ENCODE peak calls at places on chromosomes 7 and 10, in six cellular contexts. A, S, J, L, I and T are unnamed samples.

GRCh38 chr7:108455833-108456677 is at the start of gene NRCAM:
- DNase-seq in I (peak; percentile 59), J (peak; percentile 15), A (peak; percentile 26), S (no peak), L (no peak), T (no peak)

GRCh38 chr10:5509691-5510090 is 10.3 kb upstream of the CALML5 start:
- DNase-seq in S (no peak), A (no peak), L (no peak), I (no peak), J (no peak), T (no peak)

GRCh38 chr10:18216482-18216881 is 76.3 kb downstream of the CACNB2 start:
- DNase-seq in I (peak; percentile 62), A (no peak), S (no peak), L (no peak), J (no peak), T (no peak)

GRCh38 chr10:49144021-49144720 is 10.3 kb upstream of the FAM170B start:
- DNase-seq in A (no peak), S (peak; percentile 74), I (peak; percentile 61), J (no peak), L (no peak), T (peak; percentile 15)

GRCh38 chr10:9545073-9545472 is 1472.6 kb upstream of the CELF2 start:
- DNase-seq in A (no peak), L (no peak), I (no peak), J (no peak), S (no peak), T (no peak)

GRCh38 chr10:43939939-43940810 is 291.5 kb upstream of the ZNF32 start:
- DNase-seq in L (no peak), A (no peak), S (peak; percentile 2), J (no peak), I (no peak), T (no peak)

GRCh38 chr7:143415696-143416095 is 7.0 kb upstream of the EPHA1 start:
- DNase-seq in L (no peak), I (peak; percentile 47), S (no peak), A (no peak), J (no peak), T (no peak)

GRCh38 chr7:87046456-87046855 is 13.0 kb downstream of the ELAPOR2 start:
- DNase-seq in L (no peak), I (no peak), A (no peak), J (no peak), S (no peak), T (no peak)

GRCh38 chr7:16817536-16817935 is 12.7 kb upstream of the AGR2 start:
- DNase-seq in A (no peak), L (no peak), J (no peak), I (peak; percentile 70), S (no peak), T (no peak)

GRCh38 chr7:100423315-100423714 is 5.2 kb downstream of the ZCWPW1 start:
- DNase-seq in J (no peak), A (no peak), I (no peak), S (no peak), L (no peak), T (no peak)

GRCh38 chr7:100418930-100419659 is 9.4 kb downstream of the ZCWPW1 start:
- DNase-seq in A (no peak), S (no peak), I (no peak), L (no peak), J (no peak), T (no peak)

GRCh38 chr7:100425347-100425746 is 3.2 kb downstream of the ZCWPW1 start:
- DNase-seq in J (no peak), S (no peak), I (no peak), L (no peak), A (no peak), T (no peak)

GRCh38 chr7:100415448-100415847 is 13.1 kb downstream of the ZCWPW1 start:
- DNase-seq in I (no peak), L (no peak), S (no peak), J (no peak), A (no peak), T (no peak)

GRCh38 chr7:100419660-100420226 is 8.8 kb downstream of the ZCWPW1 start:
- DNase-seq in J (no peak), S (no peak), L (no peak), I (no peak), A (no peak), T (no peak)
- H3K27ac ChIP-seq in J (no peak overlapping the region), S (no peak overlapping the region), L (no peak overlapping the region), I (no peak overlapping the region), A (no peak overlapping the region), T (no peak overlapping the region)

DNA sequence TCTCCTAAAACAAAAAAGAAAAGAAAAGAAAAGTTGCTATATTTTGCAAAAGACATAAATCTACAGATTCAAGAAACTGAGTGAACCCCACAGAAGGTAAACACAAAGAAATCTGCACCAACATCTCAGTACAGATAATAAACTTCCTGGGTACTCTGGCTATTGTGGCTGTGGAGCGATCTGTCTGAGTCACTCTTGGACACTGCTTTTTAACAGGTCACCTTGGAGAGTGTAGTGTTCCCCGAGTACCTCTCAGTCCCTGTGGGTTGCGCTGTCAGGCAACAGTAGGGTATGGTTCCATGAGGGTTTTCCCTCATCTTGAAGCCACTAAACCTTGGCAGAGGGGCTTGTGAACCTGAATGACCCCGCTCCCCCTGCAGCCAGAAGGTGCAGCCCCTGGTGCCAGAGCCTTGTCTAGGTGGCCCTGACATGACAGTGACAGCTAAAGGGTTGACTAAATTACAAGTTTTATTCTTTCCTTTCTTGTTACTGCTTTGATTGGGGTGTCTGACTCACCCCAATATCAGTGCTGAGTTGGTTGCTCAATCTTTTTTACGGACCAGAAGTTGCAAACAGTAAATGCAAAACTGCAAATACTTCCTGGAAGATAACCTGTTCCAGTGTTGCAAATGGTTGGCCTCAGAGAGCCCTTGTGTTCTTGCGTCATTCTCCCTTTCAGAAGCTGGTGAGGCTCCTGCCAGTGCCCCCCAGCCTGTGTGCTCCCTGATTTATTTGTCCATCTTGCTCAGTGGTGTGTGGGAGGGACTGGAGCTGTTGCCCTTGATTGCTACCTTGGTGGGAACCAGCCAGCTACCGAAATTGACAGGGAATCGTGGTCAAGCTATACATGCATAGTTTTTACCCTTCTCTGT is 30.6 kb downstream of the POR start:
- DNase-seq in L (no peak), A (no peak), I (peak; percentile 44), J (no peak), S (no peak), T (peak; percentile 85)
- H3K27ac ChIP-seq in L (peak overlapping the region; percentile 70), A (no peak overlapping the region), I (no peak overlapping the region), J (no peak overlapping the region), S (no peak overlapping the region), T (peak overlapping the region; percentile 83)

GRCh38 chr7:159078193-159078910 is 66.3 kb downstream of the VIPR2 start:
- DNase-seq in L (no peak), J (no peak), S (no peak), A (no peak), I (no peak), T (no peak)

GRCh38 chr7:159075563-159076238 is 69.0 kb downstream of the VIPR2 start:
- DNase-seq in S (no peak), I (no peak), J (no peak), A (no peak), L (no peak), T (peak; percentile 61)

GRCh38 chr7:159083001-159083697 is 61.5 kb downstream of the VIPR2 start:
- DNase-seq in L (no peak), S (no peak), A (no peak), J (no peak), I (no peak), T (peak; percentile 32)

GRCh38 chr7:159076340-159076739 is 68.3 kb downstream of the VIPR2 start:
- DNase-seq in S (no peak), A (no peak), J (no peak), L (no peak), I (no peak), T (no peak)

DNA sequence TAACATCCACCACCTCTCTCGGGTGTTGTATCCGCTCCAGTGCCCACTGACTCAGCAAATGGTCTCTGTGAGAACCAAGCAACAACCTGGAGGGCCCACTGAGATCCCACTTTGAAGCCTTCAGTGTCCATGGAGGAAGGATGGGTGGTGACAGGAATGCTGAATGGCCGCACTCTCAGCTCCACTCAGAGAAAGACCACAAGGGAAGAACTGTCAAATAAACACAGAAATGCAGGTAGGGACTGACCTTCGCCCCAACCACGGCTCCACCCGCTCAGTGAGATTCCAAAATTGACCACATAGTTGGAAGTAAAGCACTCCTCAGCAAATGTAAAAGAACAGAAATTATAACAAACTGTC is 65.8 kb downstream of the VIPR2 start:
- DNase-seq in J (no peak), L (no peak), I (no peak), S (no peak), A (no peak), T (no peak)
- H3K27ac ChIP-seq in J (no peak overlapping the region), L (no peak overlapping the region), I (no peak overlapping the region), S (no peak overlapping the region), A (no peak overlapping the region), T (no peak overlapping the region)

GRCh38 chr7:44102846-44103565 is 1.1 kb upstream of the AEBP1 start:
- DNase-seq in A (no peak), S (no peak), J (no peak), I (no peak), L (no peak), T (no peak)
- H3K27ac ChIP-seq in A (peak overlapping the region; percentile 53), S (peak overlapping the region; percentile 47), J (peak overlapping the region; percentile 86), I (peak overlapping the region; percentile 86), L (peak overlapping the region; percentile 84), T (peak overlapping the region; percentile 83)

DNA sequence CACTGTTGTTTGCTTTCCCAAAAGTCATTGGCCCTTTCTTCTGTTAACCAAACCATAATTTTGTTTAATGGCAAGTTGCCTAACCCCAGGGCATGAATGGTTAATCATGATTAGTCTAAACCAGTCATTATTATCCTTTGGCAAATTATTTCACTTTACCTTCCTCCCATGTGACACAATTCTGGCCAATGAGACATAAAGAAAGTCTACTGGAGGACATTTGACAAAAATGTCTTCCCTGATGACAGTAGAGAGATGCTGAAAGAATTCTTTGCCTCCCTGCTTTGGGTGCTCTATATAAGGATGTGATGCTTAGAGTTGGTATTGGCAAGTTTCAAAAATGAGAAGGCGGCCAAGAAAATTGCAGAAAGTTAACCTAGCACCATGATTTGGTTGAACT is 101.9 kb downstream of the PODXL start:
- DNase-seq in A (no peak), J (no peak), I (no peak), S (no peak), L (no peak), T (no peak)
- H3K27ac ChIP-seq in A (no peak overlapping the region), J (no peak overlapping the region), I (no peak overlapping the region), S (no peak overlapping the region), L (no peak overlapping the region), T (no peak overlapping the region)

GRCh38 chr7:150688630-150689029 is 3.1 kb downstream of the GIMAP2 start:
- DNase-seq in I (no peak), S (no peak), L (no peak), A (no peak), J (no peak), T (no peak)

GRCh38 chr7:150686030-150686626 is 622 bp downstream of the GIMAP2 start:
- DNase-seq in A (no peak), L (no peak), S (no peak), J (no peak), I (peak; percentile 22), T (no peak)

DNA sequence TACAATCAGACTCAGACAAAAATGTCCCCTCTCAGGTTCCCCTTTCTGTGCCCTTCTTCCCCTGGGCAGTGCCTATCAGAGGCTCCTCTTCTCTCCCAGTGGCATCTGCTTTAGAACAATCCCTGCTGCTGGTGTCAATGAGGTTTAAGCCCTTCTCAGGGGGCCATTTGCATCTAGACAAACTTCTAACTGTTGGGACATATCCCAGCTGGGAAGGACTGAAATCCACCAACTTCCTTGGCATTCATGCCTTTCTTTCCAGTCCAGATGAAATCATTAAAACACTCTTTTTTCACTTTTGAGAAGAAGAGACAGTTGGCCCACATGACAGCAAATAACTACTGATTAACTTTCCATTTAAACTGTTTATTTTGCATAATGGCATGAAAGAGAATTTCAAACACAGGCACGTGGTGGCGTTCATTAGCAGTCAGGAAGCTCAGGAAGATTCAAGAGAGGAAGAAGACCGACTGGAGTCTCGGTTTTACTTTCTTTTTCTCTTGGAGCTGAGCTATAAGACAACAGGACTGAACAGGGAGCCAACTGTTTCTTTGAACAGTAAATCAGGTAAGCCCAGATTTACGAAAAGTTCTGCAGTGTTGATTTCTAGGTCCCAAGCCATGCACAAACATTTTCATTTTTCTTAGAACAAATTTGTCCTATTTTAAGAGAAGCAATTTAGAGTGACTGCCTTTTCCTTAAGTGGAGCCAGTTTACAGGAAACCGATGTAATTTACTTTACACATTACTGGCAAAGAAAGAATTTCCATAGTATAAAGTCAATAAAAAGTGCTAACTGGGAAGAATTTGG is at the start of gene GIMAP2:
- DNase-seq in S (no peak), J (no peak), A (no peak), L (no peak), I (peak; percentile 38), T (peak; percentile 29)
- H3K27ac ChIP-seq in S (no peak within 1 kb of the TSS), J (peak within 1 kb of the TSS; percentile 86), A (peak within 1 kb of the TSS; percentile 39), L (peak within 1 kb of the TSS; percentile 77), I (no peak within 1 kb of the TSS), T (peak within 1 kb of the TSS; percentile 85)